ENCODE peak calls at places on chromosome 14, in seven cellular contexts. One of them, this sample, is unnamed.

GRCh38 chr14:88325883-88326282 is 2.8 kb upstream of the KCNK10 start:
- DNase-seq in fibroblast of lung: no peak
- DNase-seq in fibroblast of mammary gland: no peak
- DNase-seq in left ventricle myocardium inferior: no peak
- DNase-seq in dorsolateral prefrontal cortex: no peak
- DNase-seq in GM12865: no peak
- DNase-seq in AG10803: no peak
- DNase-seq in this sample: no peak

GRCh38 chr14:35578135-35578534 is 44.2 kb downstream of the INSM2 start:
- DNase-seq in fibroblast of lung: no peak
- DNase-seq in fibroblast of mammary gland: no peak
- DNase-seq in left ventricle myocardium inferior: no peak
- DNase-seq in dorsolateral prefrontal cortex: no peak
- DNase-seq in GM12865: no peak
- DNase-seq in AG10803: no peak
- DNase-seq in this sample: no peak

GRCh38 chr14:104865631-104866441 is 768 bp downstream of the CEP170B start:
- DNase-seq in fibroblast of lung: peak; percentile 52
- DNase-seq in fibroblast of mammary gland: peak; percentile 70
- DNase-seq in left ventricle myocardium inferior: peak; percentile 65
- DNase-seq in dorsolateral prefrontal cortex: peak; percentile 48
- DNase-seq in GM12865: no peak
- DNase-seq in AG10803: peak; percentile 75
- DNase-seq in this sample: peak; percentile 60

GRCh38 chr14:95431199-95432145 is 85.0 kb downstream of the SYNE3 start:
- DNase-seq in fibroblast of lung: peak; percentile 36
- DNase-seq in fibroblast of mammary gland: peak; percentile 71
- DNase-seq in left ventricle myocardium inferior: no peak
- DNase-seq in dorsolateral prefrontal cortex: no peak
- DNase-seq in GM12865: peak; percentile 39
- DNase-seq in AG10803: peak; percentile 12
- DNase-seq in this sample: peak; percentile 63

GRCh38 chr14:33578461-33579216 is 372.2 kb downstream of the EGLN3 start:
- DNase-seq in fibroblast of lung: no peak
- DNase-seq in fibroblast of mammary gland: no peak
- DNase-seq in left ventricle myocardium inferior: no peak
- DNase-seq in dorsolateral prefrontal cortex: no peak
- DNase-seq in GM12865: no peak
- DNase-seq in AG10803: no peak
- DNase-seq in this sample: no peak

GRCh38 chr14:89952581-89952980 is 1.9 kb downstream of the EFCAB11 start:
- DNase-seq in fibroblast of lung: no peak
- DNase-seq in fibroblast of mammary gland: no peak
- DNase-seq in left ventricle myocardium inferior: no peak
- DNase-seq in dorsolateral prefrontal cortex: no peak
- DNase-seq in GM12865: no peak
- DNase-seq in AG10803: no peak
- DNase-seq in this sample: no peak

GRCh38 chr14:33512201-33512600 is 438.7 kb downstream of the EGLN3 start:
- DNase-seq in fibroblast of lung: peak; percentile 61
- DNase-seq in fibroblast of mammary gland: peak; percentile 78
- DNase-seq in left ventricle myocardium inferior: no peak
- DNase-seq in dorsolateral prefrontal cortex: no peak
- DNase-seq in GM12865: no peak
- DNase-seq in AG10803: peak; percentile 79
- DNase-seq in this sample: peak; percentile 83

GRCh38 chr14:69096766-69097475 is 56.0 kb downstream of the DCAF5 start:
- DNase-seq in fibroblast of lung: no peak
- DNase-seq in fibroblast of mammary gland: peak; percentile 21
- DNase-seq in left ventricle myocardium inferior: no peak
- DNase-seq in dorsolateral prefrontal cortex: no peak
- DNase-seq in GM12865: no peak
- DNase-seq in AG10803: no peak
- DNase-seq in this sample: peak; percentile 75

GRCh38 chr14:66152269-66152668 is 333.9 kb upstream of the CCDC196 start:
- DNase-seq in fibroblast of lung: no peak
- DNase-seq in fibroblast of mammary gland: no peak
- DNase-seq in left ventricle myocardium inferior: no peak
- DNase-seq in dorsolateral prefrontal cortex: no peak
- DNase-seq in GM12865: no peak
- DNase-seq in AG10803: no peak
- DNase-seq in this sample: no peak

GRCh38 chr14:21070083-21070609 is at the start of gene ARHGEF40:
- DNase-seq in fibroblast of lung: peak; percentile 41
- DNase-seq in fibroblast of mammary gland: no peak
- DNase-seq in left ventricle myocardium inferior: peak; percentile 79
- DNase-seq in dorsolateral prefrontal cortex: no peak
- DNase-seq in GM12865: no peak
- DNase-seq in AG10803: peak; percentile 56
- DNase-seq in this sample: peak; percentile 43

GRCh38 chr14:97074860-97075259 is 277.7 kb downstream of the VRK1 start:
- DNase-seq in fibroblast of lung: no peak
- DNase-seq in fibroblast of mammary gland: no peak
- DNase-seq in left ventricle myocardium inferior: no peak
- DNase-seq in dorsolateral prefrontal cortex: no peak
- DNase-seq in GM12865: peak; percentile 34
- DNase-seq in AG10803: no peak
- DNase-seq in this sample: no peak

GRCh38 chr14:93317836-93318807 is 14.7 kb downstream of the BTBD7 start:
- DNase-seq in fibroblast of lung: peak; percentile 11
- DNase-seq in fibroblast of mammary gland: peak; percentile 39
- DNase-seq in left ventricle myocardium inferior: no peak
- DNase-seq in dorsolateral prefrontal cortex: no peak
- DNase-seq in GM12865: no peak
- DNase-seq in AG10803: peak; percentile 11
- DNase-seq in this sample: peak; percentile 67

GRCh38 chr14:78401866-78402265 is 231.7 kb downstream of the NRXN3 start:
- DNase-seq in fibroblast of lung: no peak
- DNase-seq in fibroblast of mammary gland: peak; percentile 85
- DNase-seq in left ventricle myocardium inferior: no peak
- DNase-seq in dorsolateral prefrontal cortex: no peak
- DNase-seq in GM12865: no peak
- DNase-seq in AG10803: no peak
- DNase-seq in this sample: peak; percentile 65

GRCh38 chr14:104687601-104688504 is 1.6 kb upstream of the INF2 start:
- DNase-seq in fibroblast of lung: peak; percentile 55
- DNase-seq in fibroblast of mammary gland: peak; percentile 19
- DNase-seq in left ventricle myocardium inferior: peak; percentile 87
- DNase-seq in dorsolateral prefrontal cortex: no peak
- DNase-seq in GM12865: no peak
- DNase-seq in AG10803: peak; percentile 46
- DNase-seq in this sample: peak; percentile 54

GRCh38 chr14:92751819-92752218 is 3.4 kb upstream of the LGMN start:
- DNase-seq in fibroblast of lung: no peak
- DNase-seq in fibroblast of mammary gland: no peak
- DNase-seq in left ventricle myocardium inferior: no peak
- DNase-seq in dorsolateral prefrontal cortex: no peak
- DNase-seq in GM12865: peak; percentile 52
- DNase-seq in AG10803: no peak
- DNase-seq in this sample: no peak

GRCh38 chr14:22837750-22838538 is 1.6 kb downstream of the MMP14 start:
- DNase-seq in fibroblast of lung: peak; percentile 71
- DNase-seq in fibroblast of mammary gland: peak; percentile 63
- DNase-seq in left ventricle myocardium inferior: peak; percentile 68
- DNase-seq in dorsolateral prefrontal cortex: no peak
- DNase-seq in GM12865: no peak
- DNase-seq in AG10803: peak; percentile 60
- DNase-seq in this sample: peak; percentile 73

GRCh38 chr14:22837059-22837749 is 819 bp downstream of the MMP14 start:
- DNase-seq in fibroblast of lung: peak; percentile 46
- DNase-seq in fibroblast of mammary gland: peak; percentile 45
- DNase-seq in left ventricle myocardium inferior: peak; percentile 76
- DNase-seq in dorsolateral prefrontal cortex: no peak
- DNase-seq in GM12865: no peak
- DNase-seq in AG10803: peak; percentile 63
- DNase-seq in this sample: peak; percentile 57

GRCh38 chr14:22838631-22839041 is 2.3 kb downstream of the MMP14 start:
- DNase-seq in fibroblast of lung: peak; percentile 73
- DNase-seq in fibroblast of mammary gland: peak; percentile 84
- DNase-seq in left ventricle myocardium inferior: no peak
- DNase-seq in dorsolateral prefrontal cortex: no peak
- DNase-seq in GM12865: peak; percentile 62
- DNase-seq in AG10803: peak; percentile 83
- DNase-seq in this sample: peak; percentile 80

GRCh38 chr14:22835505-22835904 is 880 bp upstream of the MMP14 start:
- DNase-seq in fibroblast of lung: no peak
- DNase-seq in fibroblast of mammary gland: no peak
- DNase-seq in left ventricle myocardium inferior: no peak
- DNase-seq in dorsolateral prefrontal cortex: no peak
- DNase-seq in GM12865: no peak
- DNase-seq in AG10803: no peak
- DNase-seq in this sample: no peak

GRCh38 chr14:22836301-22837058 is at the start of gene MMP14:
- DNase-seq in fibroblast of lung: peak; percentile 94
- DNase-seq in fibroblast of mammary gland: peak; percentile 92
- DNase-seq in left ventricle myocardium inferior: peak; percentile 73
- DNase-seq in dorsolateral prefrontal cortex: no peak
- DNase-seq in GM12865: no peak
- DNase-seq in AG10803: peak; percentile 91
- DNase-seq in this sample: peak; percentile 94
- TF ChIP-seq CTCF in fibroblast of lung: peak; percentile 60
- TF ChIP-seq CTCF in fibroblast of mammary gland: peak; percentile 56
- TF ChIP-seq CTCF in left ventricle myocardium inferior: peak; percentile 48
- TF ChIP-seq CTCF in dorsolateral prefrontal cortex: peak; percentile 20
- TF ChIP-seq CTCF in GM12865: no peak
- TF ChIP-seq CTCF in AG10803: peak; percentile 65
- TF ChIP-seq CTCF in this sample: peak; percentile 61

GRCh38 chr14:23565626-23566025 is 2.0 kb downstream of the AP1G2 start:
- DNase-seq in fibroblast of lung: no peak
- DNase-seq in fibroblast of mammary gland: no peak
- DNase-seq in left ventricle myocardium inferior: no peak
- DNase-seq in dorsolateral prefrontal cortex: peak; percentile 13
- DNase-seq in GM12865: no peak
- DNase-seq in AG10803: no peak
- DNase-seq in this sample: no peak

GRCh38 chr14:23564876-23565275 is 2.7 kb downstream of the AP1G2 start:
- DNase-seq in fibroblast of lung: no peak
- DNase-seq in fibroblast of mammary gland: no peak
- DNase-seq in left ventricle myocardium inferior: no peak
- DNase-seq in dorsolateral prefrontal cortex: no peak
- DNase-seq in GM12865: no peak
- DNase-seq in AG10803: no peak
- DNase-seq in this sample: no peak

GRCh38 chr14:23567186-23568020 is at the start of gene AP1G2:
- DNase-seq in fibroblast of lung: peak; percentile 69
- DNase-seq in fibroblast of mammary gland: peak; percentile 50
- DNase-seq in left ventricle myocardium inferior: peak; percentile 86
- DNase-seq in dorsolateral prefrontal cortex: no peak
- DNase-seq in GM12865: peak; percentile 95
- DNase-seq in AG10803: peak; percentile 47
- DNase-seq in this sample: peak; percentile 78

GRCh38 chr14:23568021-23568599 is 519 bp upstream of the AP1G2 start:
- DNase-seq in fibroblast of lung: no peak
- DNase-seq in fibroblast of mammary gland: no peak
- DNase-seq in left ventricle myocardium inferior: no peak
- DNase-seq in dorsolateral prefrontal cortex: no peak
- DNase-seq in GM12865: no peak
- DNase-seq in AG10803: no peak
- DNase-seq in this sample: no peak

GRCh38 chr14:23566782-23567185 is 807 bp downstream of the AP1G2 start:
- DNase-seq in fibroblast of lung: peak; percentile 28
- DNase-seq in fibroblast of mammary gland: no peak
- DNase-seq in left ventricle myocardium inferior: no peak
- DNase-seq in dorsolateral prefrontal cortex: no peak
- DNase-seq in GM12865: no peak
- DNase-seq in AG10803: peak; percentile 20
- DNase-seq in this sample: peak; percentile 36
- H3K4me3 ChIP-seq in fibroblast of lung: peak overlapping the region; percentile 70
- H3K4me3 ChIP-seq in fibroblast of mammary gland: peak overlapping the region; percentile 61
- H3K4me3 ChIP-seq in left ventricle myocardium inferior: peak overlapping the region; percentile 80
- H3K4me3 ChIP-seq in dorsolateral prefrontal cortex: peak overlapping the region; percentile 72
- H3K4me3 ChIP-seq in GM12865: peak overlapping the region; percentile 68
- H3K4me3 ChIP-seq in AG10803: peak overlapping the region; percentile 68
- H3K4me3 ChIP-seq in this sample: peak overlapping the region; percentile 80

GRCh38 chr14:31449971-31450610 is 7.2 kb downstream of the DTD2 start:
- DNase-seq in fibroblast of lung: peak; percentile 65
- DNase-seq in fibroblast of mammary gland: peak; percentile 61
- DNase-seq in left ventricle myocardium inferior: no peak
- DNase-seq in dorsolateral prefrontal cortex: no peak
- DNase-seq in GM12865: peak; percentile 40
- DNase-seq in AG10803: peak; percentile 62
- DNase-seq in this sample: peak; percentile 76
- TF ChIP-seq CTCF in fibroblast of lung: peak; percentile 64
- TF ChIP-seq CTCF in fibroblast of mammary gland: peak; percentile 58
- TF ChIP-seq CTCF in left ventricle myocardium inferior: peak; percentile 66
- TF ChIP-seq CTCF in dorsolateral prefrontal cortex: peak; percentile 64
- TF ChIP-seq CTCF in GM12865: peak; percentile 45
- TF ChIP-seq CTCF in AG10803: peak; percentile 70
- TF ChIP-seq CTCF in this sample: peak; percentile 65

GRCh38 chr14:76761849-76762616 is 765 bp downstream of the VASH1 start:
- DNase-seq in fibroblast of lung: no peak
- DNase-seq in fibroblast of mammary gland: no peak
- DNase-seq in left ventricle myocardium inferior: no peak
- DNase-seq in dorsolateral prefrontal cortex: no peak
- DNase-seq in GM12865: no peak
- DNase-seq in AG10803: no peak
- DNase-seq in this sample: no peak

GRCh38 chr14:76761198-76761848 is at the start of gene VASH1:
- DNase-seq in fibroblast of lung: peak; percentile 76
- DNase-seq in fibroblast of mammary gland: peak; percentile 69
- DNase-seq in left ventricle myocardium inferior: peak; percentile 82
- DNase-seq in dorsolateral prefrontal cortex: no peak
- DNase-seq in GM12865: peak; percentile 85
- DNase-seq in AG10803: peak; percentile 72
- DNase-seq in this sample: peak; percentile 75

GRCh38 chr14:76765461-76765931 is 4.2 kb downstream of the VASH1 start:
- DNase-seq in fibroblast of lung: no peak
- DNase-seq in fibroblast of mammary gland: no peak
- DNase-seq in left ventricle myocardium inferior: no peak
- DNase-seq in dorsolateral prefrontal cortex: no peak
- DNase-seq in GM12865: no peak
- DNase-seq in AG10803: no peak
- DNase-seq in this sample: no peak

GRCh38 chr14:76762617-76763361 is 1.5 kb downstream of the VASH1 start:
- DNase-seq in fibroblast of lung: no peak
- DNase-seq in fibroblast of mammary gland: peak; percentile 24
- DNase-seq in left ventricle myocardium inferior: no peak
- DNase-seq in dorsolateral prefrontal cortex: no peak
- DNase-seq in GM12865: no peak
- DNase-seq in AG10803: no peak
- DNase-seq in this sample: no peak

DNA sequence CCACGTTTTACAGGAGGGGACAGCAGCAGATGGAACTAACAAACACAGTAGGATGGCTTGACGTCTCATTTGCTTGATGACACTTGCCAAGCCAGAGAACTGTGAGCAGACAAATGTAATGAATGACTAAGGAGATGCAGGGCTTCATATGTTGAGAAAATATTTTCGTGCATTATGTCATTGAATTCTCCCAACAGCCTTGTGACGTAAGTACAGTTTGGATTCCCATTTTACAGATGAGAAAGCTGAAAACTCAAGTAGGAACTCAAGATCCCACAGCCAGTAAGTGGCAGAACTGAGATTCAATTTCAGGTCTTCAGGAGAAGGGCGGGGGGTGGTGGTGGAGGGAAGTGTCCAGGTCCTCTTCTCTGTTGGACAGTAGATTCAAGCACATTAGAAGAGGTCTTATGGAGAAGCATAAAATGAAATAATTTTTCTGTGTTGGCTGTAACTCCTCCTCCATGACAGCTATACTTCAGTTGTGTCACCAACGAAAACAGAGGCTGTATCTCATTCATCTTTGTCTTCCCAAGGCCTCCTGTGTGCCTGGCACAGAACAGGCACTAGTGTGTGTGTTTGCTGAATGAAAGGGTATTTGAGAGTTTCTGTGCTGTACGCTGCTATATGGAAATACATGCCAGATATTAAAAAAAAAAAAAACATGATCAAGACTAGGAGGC is 2.2 kb downstream of the VASH1 start:
- DNase-seq in fibroblast of lung: no peak
- DNase-seq in fibroblast of mammary gland: peak; percentile 53
- DNase-seq in left ventricle myocardium inferior: no peak
- DNase-seq in dorsolateral prefrontal cortex: no peak
- DNase-seq in GM12865: no peak
- DNase-seq in AG10803: no peak
- DNase-seq in this sample: no peak
- H3K4me3 ChIP-seq in fibroblast of lung: no peak overlapping the region
- H3K4me3 ChIP-seq in fibroblast of mammary gland: no peak overlapping the region
- H3K4me3 ChIP-seq in left ventricle myocardium inferior: peak overlapping the region; percentile 93
- H3K4me3 ChIP-seq in dorsolateral prefrontal cortex: peak overlapping the region; percentile 76
- H3K4me3 ChIP-seq in GM12865: no peak overlapping the region
- H3K4me3 ChIP-seq in AG10803: no peak overlapping the region
- H3K4me3 ChIP-seq in this sample: no peak overlapping the region